ENCODE peak calls at places on chromosomes 12 and 14, in four cellular contexts. E is NCI-H460, K is Peyer's patch, G is cardiac muscle cell. C is an unnamed sample.

GRCh38 chr12:62078020-62078419 is 182.2 kb upstream of the USP15 start:
- DNase-seq in E (no peak), K (no peak), G (peak), C (no peak)

GRCh38 chr12:85663631-85664030 is 172.6 kb downstream of the RASSF9 start:
- DNase-seq in G (no peak), K (no peak), E (no peak), C (no peak)

GRCh38 chr12:56377310-56377988 is 14.8 kb upstream of the APOF start:
- DNase-seq in K (no peak), E (no peak), G (no peak), C (peak)

GRCh38 chr14:103448097-103448496 is 62.9 kb downstream of the MARK3 start:
- DNase-seq in K (no peak), G (no peak), E (no peak), C (no peak)

GRCh38 chr12:49933793-49934192 is 16.7 kb upstream of the AQP2 start:
- DNase-seq in E (no peak), G (no peak), K (no peak), C (no peak)

GRCh38 chr14:44035707-44036106 is 471.4 kb downstream of the FSCB start:
- DNase-seq in G (no peak), E (no peak), K (no peak), C (no peak)

GRCh38 chr12:82648510-82648909 is 38.2 kb upstream of the TMTC2 start:
- DNase-seq in K (no peak), G (no peak), E (no peak), C (no peak)

GRCh38 chr12:27937768-27938167 is 34.8 kb downstream of the PTHLH start:
- DNase-seq in E (no peak), K (no peak), G (no peak), C (no peak)

GRCh38 chr12:131831021-131831571 is 2.9 kb downstream of the MMP17 start:
- DNase-seq in K (peak), E (no peak), G (no peak), C (no peak)

GRCh38 chr12:749871-750270 is 2.5 kb upstream of the WNK1 start:
- DNase-seq in E (no peak), K (no peak), G (no peak), C (no peak)

GRCh38 chr14:38951451-38951850 is 151.6 kb downstream of the SEC23A start:
- DNase-seq in E (no peak), K (no peak), G (no peak), C (no peak)

GRCh38 chr14:74220991-74221390 is 18.3 kb upstream of the VSX2 start:
- DNase-seq in K (no peak), G (no peak), E (no peak), C (no peak)

GRCh38 chr12:76029982-76030377 is 1.6 kb downstream of the PHLDA1 start:
- DNase-seq in G (peak), K (no peak), E (peak), C (no peak)

GRCh38 chr14:53952533-53952932 is 4.1 kb downstream of the BMP4 start:
- DNase-seq in K (no peak), E (no peak), G (peak), C (no peak)

GRCh38 chr14:47665337-47666134 is 9.9 kb downstream of the MDGA2 start:
- DNase-seq in G (no peak), K (no peak), E (no peak), C (no peak)

GRCh38 chr12:14961466-14962155 is at the start of gene ARHGDIB:
- DNase-seq in E (no peak), G (no peak), K (no peak), C (no peak)

GRCh38 chr14:33198684-33199083 is 260.0 kb downstream of the NPAS3 start:
- DNase-seq in G (no peak), K (no peak), E (no peak), C (no peak)

GRCh38 chr14:71856199-71856919 is 75.9 kb upstream of the RGS6 start:
- DNase-seq in G (no peak), K (no peak), E (no peak), C (no peak)

GRCh38 chr14:77562681-77563080 is 53.8 kb downstream of the SPTLC2 start:
- DNase-seq in E (no peak), G (no peak), K (no peak), C (no peak)

GRCh38 chr12:12017135-12017581 is 53.6 kb upstream of the BCL2L14 start:
- DNase-seq in G (peak), K (no peak), E (no peak), C (no peak)

GRCh38 chr14:45135659-45136314 is at the start of gene FANCM:
- DNase-seq in G (peak), K (peak), E (peak), C (peak)

GRCh38 chr14:93103392-93104080 is 12.2 kb downstream of the ITPK1 start:
- DNase-seq in G (no peak), E (no peak), K (peak), C (no peak)

GRCh38 chr12:106327256-106327852 is 24.8 kb downstream of the TCP11L2 start:
- DNase-seq in K (no peak), G (no peak), E (no peak), C (no peak)

GRCh38 chr12:24172773-24173447 is 223.4 kb upstream of the SOX5 start:
- DNase-seq in K (no peak), E (no peak), G (no peak), C (no peak)

GRCh38 chr14:58297412-58297761 is 968 bp upstream of the ARID4A start:
- DNase-seq in G (no peak), E (peak), K (no peak), C (no peak)

GRCh38 chr12:114817491-114818440 is 133.8 kb upstream of the TBX3 start:
- DNase-seq in K (no peak), E (no peak), G (no peak), C (no peak)

GRCh38 chr12:107330901-107331431 is 237.6 kb upstream of the CRY1 start:
- DNase-seq in E (no peak), G (no peak), K (no peak), C (no peak)